ENCODE peak calls at places on chromosomes 1 and 21, in ten cellular contexts. N is spleen; B is heart right ventricle; U is thyroid gland; Y is naive thymus-derived CD4-positive, alpha-beta T cell; L is heart left ventricle; O is psoas muscle; E is BJ; S is BE2C; C is aorta. F is an unnamed sample.

GRCh38 chr21:17987328-17987727 is 168.2 kb upstream of the C21orf91 start:
- DNase-seq in E (no peak), C (no peak), N (no peak), Y (no peak), S (no peak), B (no peak), O (no peak), L (no peak), U (no peak), F (no peak)

GRCh38 chr1:151458936-151459330 is 361 bp downstream of the POGZ start:
- DNase-seq in Y (no peak), O (peak), C (peak), E (no peak), S (peak), L (peak), B (peak), N (peak), U (peak), F (peak)

GRCh38 chr1:28905921-28906666 is 8.3 kb upstream of the EPB41 start:
- DNase-seq in L (no peak), C (no peak), U (no peak), O (no peak), S (no peak), B (no peak), N (no peak), Y (no peak), E (no peak), F (no peak)

GRCh38 chr1:38003261-38004250 is 1.8 kb downstream of the FHL3 start:
- DNase-seq in B (no peak), Y (no peak), C (peak), U (no peak), O (peak), L (no peak), N (no peak), E (no peak), S (no peak), F (no peak)

GRCh38 chr1:208105756-208106155 is 138.4 kb downstream of the PLXNA2 start:
- DNase-seq in U (no peak), S (no peak), E (no peak), N (no peak), C (no peak), Y (no peak), O (no peak), B (no peak), L (no peak), F (no peak)

GRCh38 chr1:153940756-153941155 is 5.8 kb downstream of the DENND4B start:
- DNase-seq in Y (no peak), O (no peak), S (no peak), N (peak), B (no peak), U (no peak), L (no peak), C (peak), E (no peak), F (no peak)

GRCh38 chr1:35737111-35737510 is 18.4 kb upstream of the C1orf216 start:
- DNase-seq in N (no peak), Y (no peak), E (no peak), C (no peak), S (no peak), L (no peak), O (no peak), U (no peak), B (no peak), F (no peak)

GRCh38 chr1:49552101-49552500 is 471.7 kb downstream of the AGBL4 start:
- DNase-seq in B (no peak), C (no peak), O (no peak), E (no peak), Y (no peak), L (no peak), N (no peak), S (no peak), U (no peak), F (no peak)

GRCh38 chr21:9758141-9758540 is 763.2 kb upstream of the TPTE start:
- DNase-seq in B (no peak), S (no peak), N (no peak), Y (no peak), C (no peak), E (no peak), L (no peak), U (no peak), O (no peak), F (no peak)

GRCh38 chr1:6019166-6019845 is 26.4 kb upstream of the KCNAB2 start:
- DNase-seq in C (no peak), U (no peak), B (no peak), E (no peak), S (no peak), L (no peak), O (no peak), N (no peak), Y (no peak), F (no peak)

GRCh38 chr1:198876371-198876871 is 237.6 kb downstream of the PTPRC start:
- DNase-seq in Y (no peak), S (peak), C (no peak), L (peak), N (no peak), O (no peak), E (no peak), B (no peak), U (peak), F (no peak)

GRCh38 chr1:245575710-245576109 is 420.9 kb downstream of the KIF26B start:
- DNase-seq in U (no peak), L (no peak), Y (no peak), C (no peak), S (no peak), B (no peak), N (no peak), O (no peak), E (no peak), F (no peak)

GRCh38 chr21:46424062-46424591 is 34.6 kb upstream of the DIP2A start:
- DNase-seq in O (peak), Y (peak), B (no peak), C (no peak), E (no peak), U (no peak), L (no peak), S (no peak), N (peak), F (peak)

GRCh38 chr1:115656461-115657077 is 14.8 kb downstream of the VANGL1 start:
- DNase-seq in E (no peak), U (no peak), C (no peak), N (no peak), L (no peak), S (no peak), B (no peak), O (no peak), Y (no peak), F (no peak)

GRCh38 chr1:236303675-236304074 is 21.9 kb upstream of the ERO1B start:
- DNase-seq in Y (peak), B (no peak), N (no peak), L (no peak), C (no peak), U (no peak), S (no peak), O (no peak), E (no peak), F (no peak)

GRCh38 chr1:27562021-27562420 is 41.9 kb downstream of the AHDC1 start:
- DNase-seq in B (no peak), E (no peak), O (no peak), C (no peak), L (no peak), Y (no peak), U (no peak), S (no peak), N (no peak), F (no peak)

GRCh38 chr1:27564264-27564579 is 39.7 kb downstream of the AHDC1 start:
- DNase-seq in U (no peak), Y (no peak), B (no peak), N (no peak), C (no peak), E (no peak), L (no peak), S (no peak), O (no peak), F (no peak)

GRCh38 chr1:27563407-27564263 is 40.3 kb downstream of the AHDC1 start:
- DNase-seq in O (peak), S (no peak), L (peak), Y (no peak), B (peak), U (peak), E (no peak), N (no peak), C (peak), F (no peak)

GRCh38 chr1:27561126-27561899 is 42.6 kb downstream of the AHDC1 start:
- DNase-seq in U (no peak), B (no peak), S (peak), E (no peak), L (no peak), C (no peak), N (no peak), Y (no peak), O (no peak), F (no peak)

DNA sequence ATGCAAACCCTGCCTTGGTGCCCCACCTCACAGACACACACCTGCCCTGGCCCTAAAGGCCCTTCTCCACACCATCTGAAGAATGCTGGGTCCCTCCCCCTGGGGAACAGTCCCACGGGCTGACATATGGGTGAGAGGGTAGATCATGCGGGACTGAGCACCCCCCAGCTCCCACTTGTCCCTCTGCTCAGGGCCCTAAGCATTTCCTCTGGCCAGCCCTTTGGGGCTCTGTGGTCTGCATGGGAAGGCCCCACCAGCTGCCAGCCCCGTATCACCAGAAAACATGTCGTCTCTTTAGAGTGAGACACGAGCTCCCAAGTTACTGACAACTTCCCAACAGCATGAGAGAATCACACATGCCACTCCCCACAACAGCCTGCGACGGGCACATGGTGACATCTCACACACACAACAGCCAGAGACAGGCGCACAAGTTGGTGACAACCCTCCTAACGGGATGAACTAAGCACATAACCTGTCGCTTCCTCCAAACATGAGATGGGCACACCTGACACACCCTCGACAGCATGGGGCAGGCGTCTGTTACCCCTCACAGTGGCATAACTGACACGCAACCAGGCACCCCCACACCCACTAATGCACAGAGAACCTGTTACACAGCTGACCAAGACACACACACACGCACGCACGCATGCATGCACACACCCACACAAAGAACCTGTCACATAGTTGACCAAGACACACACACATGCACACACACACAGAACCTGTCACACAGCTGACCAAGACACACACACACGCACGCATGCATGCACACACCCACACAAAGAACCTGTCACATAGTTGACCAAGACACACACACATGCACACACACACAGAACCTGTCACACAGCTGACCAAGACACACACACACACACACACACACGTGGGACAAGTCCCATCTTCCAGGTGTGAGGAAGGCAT is 41.2 kb downstream of the AHDC1 start:
- DNase-seq in C (no peak), O (no peak), B (no peak), U (no peak), N (no peak), L (peak), E (no peak), S (no peak), Y (no peak), F (no peak)
- H3K4me3 ChIP-seq in C (no peak), O (peak), B (no peak), U (no peak), N (no peak), L (no peak), E (no peak), S (no peak), Y (no peak), F (no peak)

DNA sequence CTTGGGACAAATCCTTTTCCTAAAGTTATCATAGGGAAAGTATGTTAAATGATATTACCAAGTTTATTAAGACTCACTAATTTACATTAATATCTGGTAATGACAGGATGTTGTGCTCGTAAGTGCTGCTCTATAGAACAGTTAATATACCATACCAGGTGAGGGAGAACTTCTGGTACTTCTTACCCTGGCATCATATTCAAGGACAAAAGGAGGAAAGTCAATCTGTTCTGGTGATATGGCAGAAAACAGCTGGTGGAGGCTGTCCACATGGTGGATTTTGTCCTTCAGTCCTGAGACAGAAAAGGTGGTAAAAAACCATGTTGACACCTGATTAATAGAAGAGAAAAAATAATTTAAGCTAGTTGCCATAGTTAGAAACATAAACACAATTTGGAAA is 51.6 kb downstream of the GDAP2 start:
- DNase-seq in L (no peak), U (no peak), N (no peak), S (no peak), C (no peak), O (no peak), Y (no peak), E (no peak), B (no peak), F (no peak)
- H3K4me3 ChIP-seq in L (no peak), U (no peak), N (no peak), S (no peak), C (no peak), O (no peak), Y (no peak), E (no peak), B (no peak), F (no peak)

DNA sequence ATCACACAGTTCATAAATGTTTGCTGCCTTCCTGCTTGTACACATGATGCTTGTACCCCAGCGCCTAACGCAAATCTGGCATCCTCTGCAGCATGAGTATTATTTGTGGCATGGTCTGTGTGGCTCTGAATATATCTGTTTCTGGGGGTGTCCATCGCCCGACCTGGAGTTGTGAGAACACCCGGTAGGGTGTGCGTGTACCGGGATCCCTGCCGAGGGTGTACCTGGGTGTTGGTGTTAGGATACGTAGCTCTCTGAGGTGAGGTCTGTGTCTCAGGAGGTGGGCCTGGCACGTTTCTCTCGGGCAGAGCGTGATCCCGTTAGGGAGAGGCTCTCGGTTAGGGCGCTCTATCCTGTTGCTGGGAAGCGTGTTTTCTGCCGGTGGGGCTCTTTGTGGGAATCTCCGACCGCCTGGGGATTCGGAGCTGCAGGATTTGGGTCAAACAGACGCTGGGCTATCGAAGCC is 10.4 kb upstream of the CDC20 start:
- DNase-seq in E (no peak), N (no peak), U (no peak), Y (no peak), O (no peak), C (no peak), S (no peak), L (no peak), B (no peak), F (no peak)
- H3K4me3 ChIP-seq in E (peak), N (peak), U (peak), Y (peak), O (peak), C (peak), S (peak), L (peak), B (peak), F (no peak)

GRCh38 chr1:19483261-19483660 is 2.1 kb downstream of the CAPZB start:
- DNase-seq in B (no peak), O (no peak), Y (no peak), U (no peak), N (no peak), L (no peak), S (no peak), C (no peak), E (no peak), F (peak)
- H3K4me3 ChIP-seq in B (peak), O (peak), Y (peak), U (no peak), N (peak), L (peak), S (peak), C (no peak), E (peak), F (peak)

GRCh38 chr1:160623860-160624259 is 23.0 kb downstream of the SLAMF1 start:
- DNase-seq in O (no peak), N (no peak), E (no peak), L (no peak), C (no peak), Y (no peak), S (no peak), U (no peak), B (no peak), F (no peak)

GRCh38 chr1:160622885-160623633 is 23.8 kb downstream of the SLAMF1 start:
- DNase-seq in C (no peak), Y (no peak), S (no peak), U (no peak), E (no peak), N (no peak), O (no peak), B (no peak), L (no peak), F (no peak)

GRCh38 chr1:160620942-160621632 is 25.8 kb downstream of the SLAMF1 start:
- DNase-seq in C (no peak), S (no peak), E (no peak), Y (no peak), N (no peak), B (no peak), O (no peak), U (no peak), L (no peak), F (no peak)

GRCh38 chr1:160619742-160620277 is 27.0 kb downstream of the SLAMF1 start:
- DNase-seq in C (no peak), B (no peak), E (no peak), S (no peak), L (no peak), Y (no peak), O (no peak), N (no peak), U (no peak), F (no peak)

GRCh38 chr1:160621633-160622413 is 25.0 kb downstream of the SLAMF1 start:
- DNase-seq in O (no peak), C (no peak), L (no peak), N (no peak), Y (no peak), S (no peak), E (no peak), U (no peak), B (no peak), F (no peak)
- H3K4me3 ChIP-seq in O (no peak), C (no peak), L (no peak), N (no peak), Y (no peak), S (no peak), E (no peak), U (no peak), B (no peak), F (no peak)

GRCh38 chr21:44875341-44875740 is 1.9 kb upstream of the PTTG1IP start:
- DNase-seq in L (peak), E (no peak), B (no peak), O (no peak), Y (peak), S (no peak), C (peak), N (no peak), U (no peak), F (peak)
- H3K4me3 ChIP-seq in L (peak), E (no peak), B (peak), O (peak), Y (peak), S (no peak), C (no peak), N (peak), U (no peak), F (peak)

GRCh38 chr1:170663011-170663410 is 920 bp upstream of the PRRX1 start:
- DNase-seq in C (no peak), E (no peak), U (no peak), L (no peak), S (no peak), N (no peak), B (no peak), Y (no peak), O (no peak), F (no peak)
- H3K4me3 ChIP-seq in C (peak), E (peak), U (no peak), L (peak), S (no peak), N (no peak), B (peak), Y (no peak), O (peak), F (no peak)

DNA sequence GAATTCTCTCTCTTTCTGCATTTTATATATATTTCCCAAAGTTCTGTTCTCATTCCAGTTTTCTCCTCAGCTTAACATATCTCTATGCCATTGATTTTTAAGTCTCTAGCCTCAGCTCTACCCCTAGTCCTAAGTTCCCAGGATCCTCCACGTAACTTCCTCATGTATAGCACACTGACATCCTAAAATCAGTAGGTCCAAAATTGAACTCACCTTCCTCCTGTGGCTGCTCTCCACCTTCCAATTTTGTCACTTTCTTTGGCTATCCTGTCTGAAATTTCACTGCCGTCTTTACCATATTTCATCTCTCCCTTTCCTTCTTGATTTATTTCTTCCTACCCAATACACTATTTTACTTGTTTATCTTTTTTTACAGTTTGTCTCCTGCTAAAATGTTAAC is 1.5 kb downstream of the SLAMF6 start:
- DNase-seq in N (no peak), C (no peak), O (no peak), B (no peak), L (no peak), U (no peak), E (no peak), Y (no peak), S (no peak), F (no peak)
- H3K4me3 ChIP-seq in N (peak), C (no peak), O (no peak), B (no peak), L (no peak), U (no peak), E (no peak), Y (peak), S (no peak), F (peak)

DNA sequence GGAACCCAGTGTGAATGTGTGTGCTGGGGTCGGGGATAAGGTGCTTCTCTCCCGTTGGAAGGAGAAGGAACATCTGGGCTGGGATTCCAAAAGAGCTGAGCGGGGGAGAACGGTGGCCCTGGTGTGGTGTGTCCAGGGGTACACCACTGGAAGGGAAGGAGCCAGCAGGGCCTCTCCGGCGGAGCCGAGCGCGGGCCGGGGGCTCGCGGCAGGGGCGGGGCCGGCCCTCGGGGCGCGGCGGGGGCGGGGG is 231 bp upstream of the RPS6KA1 start:
- DNase-seq in O (no peak), E (no peak), S (no peak), C (no peak), Y (no peak), L (no peak), U (no peak), B (no peak), N (no peak), F (no peak)
- H3K4me3 ChIP-seq in O (peak), E (peak), S (peak), C (peak), Y (peak), L (peak), U (no peak), B (peak), N (peak), F (peak)

F was measured in CD4-positive, CD25-positive, alpha-beta regulatory T cell.